ENCODE peak calls at places on chromosomes 12 and 14, in four cellular contexts. R, U, M and F are unnamed samples.

GRCh38 chr14:103207038-103207403 is 83.8 kb downstream of the TNFAIP2 start:
- DNase-seq in U (peak; percentile 78), R (no peak), M (no peak), F (no peak)

GRCh38 chr14:33009673-33010072 is 71.0 kb downstream of the NPAS3 start:
- DNase-seq in M (no peak), U (no peak), R (no peak), F (no peak)

GRCh38 chr12:106296179-106296877 is 6.2 kb upstream of the TCP11L2 start:
- DNase-seq in M (no peak), U (no peak), R (no peak), F (no peak)

GRCh38 chr14:65732112-65732511 is 319.6 kb downstream of the FUT8 start:
- DNase-seq in U (no peak), R (peak; percentile 55), M (no peak), F (peak; percentile 15)

GRCh38 chr14:100297320-100298300 is 8.6 kb downstream of the SLC25A29 start:
- DNase-seq in R (peak; percentile 35), M (peak; percentile 67), U (peak; percentile 33), F (peak; percentile 91)

GRCh38 chr12:84632556-84632955 is 280.0 kb downstream of the SLC6A15 start:
- DNase-seq in U (no peak), R (no peak), M (no peak), F (no peak)

GRCh38 chr12:131789638-131790037 is 38.6 kb upstream of the MMP17 start:
- DNase-seq in R (no peak), M (no peak), U (no peak), F (no peak)

GRCh38 chr12:69676257-69677012 is 22.7 kb downstream of the BEST3 start:
- DNase-seq in U (no peak), R (no peak), M (no peak), F (no peak)

GRCh38 chr14:55450987-55451386 is 10.6 kb upstream of the TBPL2 start:
- DNase-seq in U (no peak), M (no peak), R (no peak), F (no peak)

GRCh38 chr14:21231020-21231652 is 38.1 kb downstream of the HNRNPC start:
- DNase-seq in M (no peak), R (no peak), U (no peak), F (no peak)

GRCh38 chr14:95305145-95305544 is 14.6 kb downstream of the CLMN start:
- DNase-seq in R (no peak), M (no peak), U (no peak), F (no peak)

GRCh38 chr12:31477669-31478068 is 113.3 kb downstream of the DENND5B start:
- DNase-seq in U (no peak), R (peak; percentile 32), M (no peak), F (no peak)

GRCh38 chr14:73754911-73755360 is 40.8 kb upstream of the PNMA1 start:
- DNase-seq in M (no peak), R (no peak), U (no peak), F (no peak)

GRCh38 chr14:91367173-91368171 is 50.1 kb downstream of the CCDC88C start:
- DNase-seq in U (no peak), R (peak; percentile 82), M (no peak), F (peak; percentile 74)

GRCh38 chr14:99590746-99591555 is 13.1 kb downstream of the CCDC85C start:
- DNase-seq in R (no peak), M (no peak), U (no peak), F (no peak)

GRCh38 chr12:67420506-67420905 is 151.3 kb downstream of the CAND1 start:
- DNase-seq in M (no peak), R (no peak), U (no peak), F (no peak)

GRCh38 chr12:23029185-23029584 is 404.2 kb downstream of the ETNK1 start:
- DNase-seq in M (no peak), R (no peak), U (no peak), F (no peak)

GRCh38 chr12:18799140-18799446 is 61.2 kb downstream of the CAPZA3 start:
- DNase-seq in R (no peak), U (no peak), M (no peak), F (no peak)

GRCh38 chr14:52015411-52016030 is 26.2 kb downstream of the RTRAF start:
- DNase-seq in R (no peak), M (no peak), U (peak; percentile 31), F (no peak)

GRCh38 chr12:1115471-1116242 is 124.6 kb downstream of the ERC1 start:
- DNase-seq in M (no peak), R (no peak), U (no peak), F (no peak)

GRCh38 chr12:25970082-25970481 is 11.6 kb downstream of the RASSF8 start:
- DNase-seq in U (no peak), M (no peak), R (no peak), F (no peak)

GRCh38 chr14:100577321-100577985 is 9.8 kb downstream of the BEGAIN start:
- DNase-seq in M (no peak), U (no peak), R (no peak), F (no peak)

GRCh38 chr12:96889273-96889933 is 17.7 kb upstream of the NEDD1 start:
- DNase-seq in U (no peak), R (no peak), M (no peak), F (no peak)

GRCh38 chr14:104353921-104354701 is 215.7 kb downstream of the KIF26A start:
- DNase-seq in R (no peak), U (no peak), M (no peak), F (no peak)

GRCh38 chr12:109720152-109720855 is 6.7 kb downstream of the FAM222A start:
- DNase-seq in M (no peak), R (no peak), U (no peak), F (no peak)

GRCh38 chr14:54364555-54365415 is 32.0 kb upstream of the CDKN3 start:
- DNase-seq in M (no peak), U (no peak), R (no peak), F (no peak)

GRCh38 chr14:63972323-63972932 is 119.6 kb downstream of the SYNE2 start:
- DNase-seq in R (no peak), U (no peak), M (no peak), F (no peak)

GRCh38 chr14:103547455-103547940 is 15.0 kb downstream of the BAG5 start:
- DNase-seq in R (no peak), U (no peak), M (no peak), F (no peak)

DNA sequence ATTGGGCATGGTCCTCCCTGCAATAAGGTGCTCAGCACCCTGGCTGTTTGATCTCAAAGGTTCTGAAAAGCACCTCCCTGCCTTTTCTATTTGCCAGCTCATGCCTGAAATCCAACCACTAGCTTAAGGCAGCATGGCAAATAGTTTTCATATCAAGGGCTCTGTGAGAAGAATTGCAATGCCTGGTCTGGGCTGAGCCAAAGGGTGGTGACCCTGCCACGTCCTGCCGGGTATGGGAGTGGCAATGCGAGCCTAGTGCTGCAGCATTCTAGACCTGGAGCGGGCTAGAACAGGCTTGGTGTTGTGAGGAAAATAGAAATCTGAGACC is 2.3 kb upstream of the SCNN1A start:
- DNase-seq in M (no peak), R (no peak), U (no peak), F (no peak)
- TF ChIP-seq SPI1 in M (no peak), R (no peak), U (no peak), F (no peak)

DNA sequence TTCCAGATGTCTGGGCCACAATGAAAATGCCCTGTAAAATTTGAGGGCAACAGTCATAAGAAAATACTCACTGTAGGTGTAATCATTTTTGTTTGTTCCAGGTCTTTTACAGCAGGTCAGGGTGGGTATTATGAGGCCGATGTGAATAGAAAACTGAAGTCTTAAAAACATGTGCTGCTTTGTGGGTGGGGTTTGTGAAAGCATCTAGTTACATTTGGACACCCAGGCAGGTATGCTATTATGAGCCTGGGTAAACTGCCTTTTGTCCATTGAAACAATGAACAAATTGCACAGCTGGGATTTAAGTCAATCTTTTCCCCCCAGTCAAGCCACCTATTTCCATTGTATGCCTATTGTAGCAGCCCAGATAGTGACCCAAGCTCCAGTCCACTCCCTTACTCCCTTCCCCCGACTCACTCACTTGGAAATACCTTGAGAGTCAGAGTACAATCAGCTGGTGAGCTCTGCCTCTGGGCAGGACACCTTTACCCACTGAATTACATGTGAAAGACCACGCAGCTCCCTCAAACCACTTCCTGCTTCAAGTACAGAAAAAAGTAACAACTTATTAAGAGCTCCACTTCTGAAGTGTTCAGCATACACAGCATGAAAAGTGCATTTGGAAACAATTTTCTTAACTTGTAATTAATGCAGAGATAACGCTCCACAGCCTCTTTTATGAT is 1.8 kb downstream of the IGF1 start:
- DNase-seq in R (peak; percentile 82), M (no peak), U (peak; percentile 31), F (no peak)
- TF ChIP-seq SPI1 in R (peak; percentile 40), M (no peak), U (no peak), F (peak; percentile 42)

DNA sequence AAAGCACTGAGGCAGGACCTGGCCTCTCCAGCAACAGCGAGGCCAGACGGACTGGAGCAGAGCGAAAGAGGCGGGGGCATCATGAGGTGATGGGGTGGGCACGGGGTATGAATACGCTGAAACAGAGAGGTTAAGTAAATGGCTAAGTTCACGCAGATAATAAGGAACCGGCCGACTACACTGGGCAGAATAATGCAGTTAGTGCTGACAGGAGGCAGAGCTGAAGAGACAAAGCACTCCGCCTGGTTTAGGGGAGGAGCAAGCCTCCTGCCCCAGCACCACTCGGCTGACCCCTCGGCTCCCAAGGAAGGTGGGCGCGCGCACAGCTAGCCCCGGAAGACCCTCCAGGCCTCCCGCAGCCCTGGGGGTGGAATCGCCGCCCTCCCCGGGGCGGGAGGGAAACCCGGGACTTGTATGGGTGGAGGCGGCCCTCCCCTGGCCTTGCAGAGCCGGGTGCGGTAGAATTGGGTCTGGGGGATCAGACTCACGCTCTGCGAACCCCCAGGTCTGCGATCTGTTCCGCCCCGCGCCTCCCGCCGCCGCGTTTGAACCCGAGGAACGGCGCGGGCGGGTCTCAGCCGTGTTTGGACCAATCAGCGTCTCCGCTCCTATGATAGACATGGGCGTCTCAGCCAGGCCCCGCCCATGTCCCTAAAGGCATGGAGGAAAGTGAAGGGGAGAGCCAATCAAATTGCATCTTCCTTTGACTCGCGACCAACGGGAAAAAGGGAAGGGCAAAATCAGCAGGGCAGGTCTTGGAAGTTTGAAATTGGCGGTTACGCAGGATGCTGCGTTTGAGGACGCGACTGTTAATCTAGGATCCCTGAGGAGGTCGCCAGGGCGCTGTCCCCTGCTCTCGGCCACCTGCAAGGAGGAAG is at the start of gene CIT:
- DNase-seq in M (peak; percentile 91), U (peak; percentile 97), R (peak; percentile 81), F (peak; percentile 91)
- TF ChIP-seq SPI1 in M (peak; percentile 66), U (peak; percentile 92), R (peak; percentile 48), F (peak; percentile 41)

GRCh38 chr14:89667983-89668382 is 250.9 kb upstream of the FOXN3 start:
- DNase-seq in M (no peak), U (no peak), R (no peak), F (no peak)
- TF ChIP-seq SPI1 in M (no peak), U (no peak), R (no peak), F (no peak)

DNA sequence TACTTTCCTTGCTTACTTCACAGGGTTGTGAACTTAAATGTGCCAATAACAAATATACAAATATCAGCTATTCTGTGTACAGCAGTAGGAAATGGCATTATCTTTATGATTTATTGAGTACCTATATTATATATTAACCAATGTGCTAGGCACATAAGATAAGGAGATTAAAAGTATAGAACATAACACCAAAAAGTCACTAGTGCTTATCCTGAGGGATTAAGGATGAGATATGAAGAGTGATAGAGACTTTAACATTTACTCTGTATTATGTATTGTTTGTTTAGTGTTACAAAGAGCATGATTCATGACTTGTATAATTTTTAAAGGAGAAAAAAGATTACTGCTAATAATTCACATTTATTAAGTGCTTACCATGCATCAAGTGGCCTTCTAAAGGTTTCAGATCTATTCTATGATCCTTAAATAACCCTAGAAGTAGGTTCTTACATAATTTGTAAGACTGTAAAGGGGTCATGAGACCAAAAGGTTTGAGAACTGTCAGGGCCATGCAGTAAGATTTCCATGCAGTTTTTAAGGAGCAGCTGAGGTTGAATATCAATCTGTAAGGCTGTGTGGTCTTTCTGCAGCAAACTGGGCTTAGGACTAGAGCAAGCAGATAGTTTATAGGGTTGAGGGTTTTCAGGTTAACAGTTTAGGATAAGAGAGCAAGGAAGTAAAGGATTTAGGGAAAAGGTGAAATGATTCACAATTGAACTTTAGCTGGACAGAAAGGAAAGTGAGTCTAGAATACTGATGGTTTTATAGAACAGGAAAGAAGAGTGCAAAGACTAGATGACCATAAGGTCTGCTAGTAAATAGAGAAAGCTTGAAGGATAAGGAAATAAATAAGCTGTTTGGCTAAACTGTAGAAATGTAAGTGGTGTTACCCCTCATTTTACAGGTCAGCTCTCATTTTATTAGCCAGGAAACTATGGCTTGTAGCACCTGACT is 7.0 kb downstream of the PYROXD1 start:
- DNase-seq in U (no peak), M (no peak), R (no peak), F (no peak)
- TF ChIP-seq SPI1 in U (no peak), M (no peak), R (no peak), F (no peak)